ENCODE peak calls at places on chromosome 20, in five cellular contexts. One of them, this sample, is unnamed.

GRCh38 chr20:31562241-31562640 is 42.8 kb upstream of the ID1 start:
- DNase-seq in suprapubic skin: no peak
- DNase-seq in fibroblast of pulmonary artery: no peak
- DNase-seq in transverse colon: no peak
- DNase-seq in GM12864: no peak
- DNase-seq in this sample: no peak

GRCh38 chr20:62011403-62011791 is 54.3 kb downstream of the TAF4 start:
- DNase-seq in suprapubic skin: no peak
- DNase-seq in fibroblast of pulmonary artery: no peak
- DNase-seq in transverse colon: no peak
- DNase-seq in GM12864: no peak
- DNase-seq in this sample: no peak

GRCh38 chr20:41340327-41341055 is at the start of gene LPIN3:
- DNase-seq in suprapubic skin: peak; percentile 94
- DNase-seq in fibroblast of pulmonary artery: peak; percentile 87
- DNase-seq in transverse colon: peak; percentile 95
- DNase-seq in GM12864: no peak
- DNase-seq in this sample: peak; percentile 86

GRCh38 chr20:62761058-62761758 is 35.1 kb upstream of the MRGBP start:
- DNase-seq in suprapubic skin: no peak
- DNase-seq in fibroblast of pulmonary artery: no peak
- DNase-seq in transverse colon: no peak
- DNase-seq in GM12864: no peak
- DNase-seq in this sample: no peak

GRCh38 chr20:1712634-1713625 is 55.4 kb upstream of the SIRPG start:
- DNase-seq in suprapubic skin: no peak
- DNase-seq in fibroblast of pulmonary artery: no peak
- DNase-seq in transverse colon: no peak
- DNase-seq in GM12864: no peak
- DNase-seq in this sample: no peak

GRCh38 chr20:6744171-6744570 is 23.3 kb upstream of the BMP2 start:
- DNase-seq in suprapubic skin: no peak
- DNase-seq in fibroblast of pulmonary artery: no peak
- DNase-seq in transverse colon: no peak
- DNase-seq in GM12864: no peak
- DNase-seq in this sample: no peak

GRCh38 chr20:37492096-37492625 is 28.9 kb upstream of the NNAT start:
- DNase-seq in suprapubic skin: no peak
- DNase-seq in fibroblast of pulmonary artery: no peak
- DNase-seq in transverse colon: no peak
- DNase-seq in GM12864: no peak
- DNase-seq in this sample: no peak

GRCh38 chr20:2946988-2947961 is 74.0 kb downstream of the PTPRA start:
- DNase-seq in suprapubic skin: no peak
- DNase-seq in fibroblast of pulmonary artery: peak; percentile 86
- DNase-seq in transverse colon: no peak
- DNase-seq in GM12864: no peak
- DNase-seq in this sample: peak; percentile 95

GRCh38 chr20:23366384-23366783 is 4.4 kb downstream of the GZF1 start:
- DNase-seq in suprapubic skin: no peak
- DNase-seq in fibroblast of pulmonary artery: no peak
- DNase-seq in transverse colon: no peak
- DNase-seq in GM12864: no peak
- DNase-seq in this sample: no peak

GRCh38 chr20:36573798-36574277 is 441 bp downstream of the TGIF2 start:
- DNase-seq in suprapubic skin: peak; percentile 76
- DNase-seq in fibroblast of pulmonary artery: no peak
- DNase-seq in transverse colon: peak; percentile 54
- DNase-seq in GM12864: no peak
- DNase-seq in this sample: no peak

GRCh38 chr20:17835240-17835940 is 133.2 kb downstream of the SNX5 start:
- DNase-seq in suprapubic skin: peak; percentile 87
- DNase-seq in fibroblast of pulmonary artery: peak; percentile 85
- DNase-seq in transverse colon: peak; percentile 41
- DNase-seq in GM12864: no peak
- DNase-seq in this sample: peak; percentile 60

GRCh38 chr20:34129518-34130162 is 17.6 kb upstream of the EIF2S2 start:
- DNase-seq in suprapubic skin: no peak
- DNase-seq in fibroblast of pulmonary artery: peak; percentile 84
- DNase-seq in transverse colon: peak; percentile 52
- DNase-seq in GM12864: no peak
- DNase-seq in this sample: peak; percentile 85

GRCh38 chr20:25258463-25258805 is 10.5 kb downstream of the PYGB start:
- DNase-seq in suprapubic skin: no peak
- DNase-seq in fibroblast of pulmonary artery: no peak
- DNase-seq in transverse colon: no peak
- DNase-seq in GM12864: no peak
- DNase-seq in this sample: no peak

GRCh38 chr20:62587757-62588402 is 54.4 kb upstream of the SLCO4A1 start:
- DNase-seq in suprapubic skin: no peak
- DNase-seq in fibroblast of pulmonary artery: peak; percentile 14
- DNase-seq in transverse colon: no peak
- DNase-seq in GM12864: no peak
- DNase-seq in this sample: no peak

GRCh38 chr20:39112196-39112743 is 150.1 kb downstream of the DHX35 start:
- DNase-seq in suprapubic skin: no peak
- DNase-seq in fibroblast of pulmonary artery: peak; percentile 56
- DNase-seq in transverse colon: peak; percentile 19
- DNase-seq in GM12864: no peak
- DNase-seq in this sample: peak; percentile 62

GRCh38 chr20:33654680-33655161 is 7.4 kb upstream of the C20orf144 start:
- DNase-seq in suprapubic skin: no peak
- DNase-seq in fibroblast of pulmonary artery: no peak
- DNase-seq in transverse colon: no peak
- DNase-seq in GM12864: no peak
- DNase-seq in this sample: no peak

GRCh38 chr20:53617791-53618489 is 24.3 kb upstream of the ZNF217 start:
- DNase-seq in suprapubic skin: peak; percentile 19
- DNase-seq in fibroblast of pulmonary artery: no peak
- DNase-seq in transverse colon: no peak
- DNase-seq in GM12864: no peak
- DNase-seq in this sample: no peak

GRCh38 chr20:41249371-41249770 is 68.2 kb downstream of the ZHX3 start:
- DNase-seq in suprapubic skin: peak; percentile 83
- DNase-seq in fibroblast of pulmonary artery: peak; percentile 94
- DNase-seq in transverse colon: peak; percentile 45
- DNase-seq in GM12864: no peak
- DNase-seq in this sample: peak; percentile 96

GRCh38 chr20:1466211-1467081 is at the start of gene NSFL1C:
- DNase-seq in suprapubic skin: peak; percentile 95
- DNase-seq in fibroblast of pulmonary artery: peak; percentile 95
- DNase-seq in transverse colon: peak; percentile 97
- DNase-seq in GM12864: peak; percentile 72
- DNase-seq in this sample: peak; percentile 97

GRCh38 chr20:5041433-5041832 is 40.1 kb upstream of the SLC23A2 start:
- DNase-seq in suprapubic skin: no peak
- DNase-seq in fibroblast of pulmonary artery: peak; percentile 46
- DNase-seq in transverse colon: no peak
- DNase-seq in GM12864: no peak
- DNase-seq in this sample: peak; percentile 77

GRCh38 chr20:35515949-35516645 is 13.4 kb downstream of the C20orf173 start:
- DNase-seq in suprapubic skin: no peak
- DNase-seq in fibroblast of pulmonary artery: peak; percentile 70
- DNase-seq in transverse colon: no peak
- DNase-seq in GM12864: no peak
- DNase-seq in this sample: peak; percentile 85

GRCh38 chr20:8432435-8433148 is 300.5 kb downstream of the PLCB1 start:
- DNase-seq in suprapubic skin: no peak
- DNase-seq in fibroblast of pulmonary artery: no peak
- DNase-seq in transverse colon: no peak
- DNase-seq in GM12864: no peak
- DNase-seq in this sample: peak; percentile 14

GRCh38 chr20:61655591-61655990 is 403.5 kb downstream of the CDH4 start:
- DNase-seq in suprapubic skin: no peak
- DNase-seq in fibroblast of pulmonary artery: no peak
- DNase-seq in transverse colon: no peak
- DNase-seq in GM12864: no peak
- DNase-seq in this sample: no peak

GRCh38 chr20:21704408-21705385 is 767 bp upstream of the PAX1 start:
- DNase-seq in suprapubic skin: no peak
- DNase-seq in fibroblast of pulmonary artery: no peak
- DNase-seq in transverse colon: no peak
- DNase-seq in GM12864: no peak
- DNase-seq in this sample: no peak

GRCh38 chr20:32829291-32830005 is 9.7 kb downstream of the MAPRE1 start:
- DNase-seq in suprapubic skin: no peak
- DNase-seq in fibroblast of pulmonary artery: no peak
- DNase-seq in transverse colon: no peak
- DNase-seq in GM12864: no peak
- DNase-seq in this sample: no peak

GRCh38 chr20:3082955-3083952 is 1.3 kb downstream of the AVP start:
- DNase-seq in suprapubic skin: no peak
- DNase-seq in fibroblast of pulmonary artery: no peak
- DNase-seq in transverse colon: no peak
- DNase-seq in GM12864: no peak
- DNase-seq in this sample: no peak

GRCh38 chr20:63702751-63703470 is 4.9 kb downstream of the ARFRP1 start:
- DNase-seq in suprapubic skin: peak; percentile 59
- DNase-seq in fibroblast of pulmonary artery: no peak
- DNase-seq in transverse colon: no peak
- DNase-seq in GM12864: no peak
- DNase-seq in this sample: no peak

GRCh38 chr20:17680128-17680835 is 1.8 kb downstream of the RRBP1 start:
- DNase-seq in suprapubic skin: peak; percentile 79
- DNase-seq in fibroblast of pulmonary artery: peak; percentile 84
- DNase-seq in transverse colon: peak; percentile 75
- DNase-seq in GM12864: no peak
- DNase-seq in this sample: peak; percentile 76

GRCh38 chr20:1469306-1469905 is 2.8 kb upstream of the NSFL1C start:
- DNase-seq in suprapubic skin: no peak
- DNase-seq in fibroblast of pulmonary artery: no peak
- DNase-seq in transverse colon: no peak
- DNase-seq in GM12864: no peak
- DNase-seq in this sample: no peak

GRCh38 chr20:8019998-8020247 is 362 bp upstream of the TMX4 start:
- DNase-seq in suprapubic skin: no peak
- DNase-seq in fibroblast of pulmonary artery: no peak
- DNase-seq in transverse colon: no peak
- DNase-seq in GM12864: no peak
- DNase-seq in this sample: no peak

GRCh38 chr20:17835941-17836861 is 132.4 kb downstream of the SNX5 start:
- DNase-seq in suprapubic skin: peak; percentile 85
- DNase-seq in fibroblast of pulmonary artery: peak; percentile 97
- DNase-seq in transverse colon: peak; percentile 47
- DNase-seq in GM12864: no peak
- DNase-seq in this sample: peak; percentile 95

DNA sequence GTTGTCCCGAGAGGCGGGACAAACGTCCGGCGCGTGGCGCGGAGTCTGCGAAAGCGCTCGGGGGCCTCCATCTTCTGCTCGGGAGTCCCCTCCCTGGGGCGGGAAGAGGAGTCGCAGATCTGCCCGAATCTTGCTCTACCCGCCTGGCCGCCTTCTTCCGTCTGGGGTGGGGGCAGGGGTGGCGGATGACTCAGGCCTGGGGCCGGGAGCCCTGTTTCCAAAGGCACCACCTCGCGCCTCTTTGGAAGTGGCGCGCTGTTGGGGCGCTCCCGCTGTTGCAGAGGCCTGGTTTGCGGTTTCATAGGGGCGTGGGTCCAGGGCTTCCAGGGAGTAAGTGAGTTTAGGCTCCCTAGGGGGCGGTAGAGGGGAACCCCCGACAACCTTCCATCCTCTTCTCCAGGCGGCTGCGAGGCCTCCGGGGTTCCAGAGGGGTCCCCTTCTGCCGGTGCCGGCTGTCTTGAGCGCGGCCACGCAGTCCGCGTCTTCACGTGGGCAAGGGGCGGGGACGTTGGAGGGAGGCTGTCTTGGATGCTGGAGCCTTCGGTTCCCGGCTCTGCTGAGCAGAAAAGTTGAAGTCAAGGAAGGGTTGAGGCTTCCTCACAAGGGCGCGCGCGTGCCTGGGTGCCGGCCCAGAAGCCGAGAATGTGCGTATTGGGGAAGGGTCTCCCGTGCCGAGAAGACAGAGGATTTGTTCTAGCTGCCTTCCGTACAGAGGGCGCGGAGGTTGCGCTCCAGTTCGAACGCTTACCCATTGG is 2.6 kb upstream of the TFAP2C start:
- DNase-seq in suprapubic skin: peak; percentile 80
- DNase-seq in fibroblast of pulmonary artery: no peak
- DNase-seq in transverse colon: peak; percentile 13
- DNase-seq in GM12864: no peak
- DNase-seq in this sample: peak; percentile 42
- H3K4me3 ChIP-seq in suprapubic skin: peak overlapping the region; percentile 30
- H3K4me3 ChIP-seq in fibroblast of pulmonary artery: no peak overlapping the region
- H3K4me3 ChIP-seq in transverse colon: no peak overlapping the region
- H3K4me3 ChIP-seq in GM12864: no peak overlapping the region
- H3K4me3 ChIP-seq in this sample: no peak overlapping the region

DNA sequence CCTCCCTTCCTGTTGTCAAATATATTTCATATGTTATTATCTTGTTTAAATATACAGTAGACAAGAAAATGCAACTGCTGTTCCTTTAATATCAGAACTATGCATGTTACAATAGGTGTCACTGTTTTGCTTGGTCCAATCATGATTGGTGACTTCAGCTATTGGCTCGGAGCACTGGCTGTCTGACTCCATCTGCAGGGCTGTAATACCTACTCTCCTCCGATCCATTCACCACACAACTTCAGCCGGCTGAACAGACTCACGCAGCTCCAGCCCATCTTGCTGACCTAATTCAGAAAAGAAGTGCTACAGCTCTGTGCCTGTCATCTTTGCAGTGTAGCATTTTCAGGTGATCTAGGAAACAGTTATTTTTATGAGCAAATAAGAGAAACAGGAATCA is at the start of gene BTBD3:
- DNase-seq in suprapubic skin: no peak
- DNase-seq in fibroblast of pulmonary artery: peak; percentile 77
- DNase-seq in transverse colon: peak; percentile 68
- DNase-seq in GM12864: no peak
- DNase-seq in this sample: peak; percentile 86
- TF ChIP-seq CTCF in suprapubic skin: no peak
- TF ChIP-seq CTCF in fibroblast of pulmonary artery: peak; percentile 3
- TF ChIP-seq CTCF in transverse colon: no peak
- TF ChIP-seq CTCF in GM12864: no peak
- TF ChIP-seq CTCF in this sample: peak; percentile 41

DNA sequence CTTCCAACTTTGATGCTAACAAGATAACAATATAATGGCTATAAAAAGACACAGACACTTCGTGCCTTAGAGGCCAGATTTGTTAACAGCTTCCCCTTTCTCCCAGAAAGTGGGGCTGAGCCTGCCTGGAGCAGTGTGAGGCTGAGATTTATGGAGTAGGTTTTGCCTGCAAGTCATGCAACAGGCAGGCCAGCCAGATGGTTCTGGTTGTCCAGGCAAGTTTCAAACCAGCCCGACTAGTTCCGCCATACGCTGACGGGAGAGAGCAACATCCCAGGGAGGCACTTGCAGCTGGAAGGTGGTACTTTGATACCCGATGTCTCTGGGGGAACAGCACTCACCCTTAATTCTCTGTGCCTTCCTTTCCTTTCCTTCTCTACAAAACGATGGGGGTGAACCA is 81.3 kb upstream of the NAA20 start:
- DNase-seq in suprapubic skin: peak; percentile 72
- DNase-seq in fibroblast of pulmonary artery: no peak
- DNase-seq in transverse colon: peak; percentile 75
- DNase-seq in GM12864: no peak
- DNase-seq in this sample: no peak
- H3K4me3 ChIP-seq in suprapubic skin: peak overlapping the region; percentile 45
- H3K4me3 ChIP-seq in fibroblast of pulmonary artery: no peak overlapping the region
- H3K4me3 ChIP-seq in transverse colon: peak overlapping the region; percentile 40
- H3K4me3 ChIP-seq in GM12864: no peak overlapping the region
- H3K4me3 ChIP-seq in this sample: no peak overlapping the region

GRCh38 chr20:19756756-19757486 is 1.1 kb upstream of the RIN2 start:
- DNase-seq in suprapubic skin: no peak
- DNase-seq in fibroblast of pulmonary artery: no peak
- DNase-seq in transverse colon: no peak
- DNase-seq in GM12864: no peak
- DNase-seq in this sample: no peak
- TF ChIP-seq CTCF in suprapubic skin: no peak
- TF ChIP-seq CTCF in fibroblast of pulmonary artery: no peak
- TF ChIP-seq CTCF in transverse colon: no peak
- TF ChIP-seq CTCF in GM12864: no peak
- TF ChIP-seq CTCF in this sample: no peak